ENCODE peak calls at places on chromosomes 5 and 9, in seven cellular contexts. M is RWPE2; S is lung; Y is CD4-positive, alpha-beta T cell; R is pancreas; H is colonic mucosa; W is esophagus squamous epithelium. Q is an unnamed sample. For H3K27me3, the result is how much of the 10 kb centered on the place peaks cover.

GRCh38 chr5:89313804-89314588 is 431.0 kb upstream of the MEF2C start:
- DNase-seq in R (no peak), M (no peak), S (no peak), Y (no peak), H (no peak), W (no peak), Q (no peak)

GRCh38 chr5:128213340-128213739 is 129.8 kb downstream of the SLC12A2 start:
- DNase-seq in S (peak), H (peak), M (no peak), W (no peak), Y (no peak), R (no peak), Q (no peak)

GRCh38 chr5:31220968-31221367 is 27.5 kb downstream of the CDH6 start:
- DNase-seq in M (no peak), S (no peak), Y (no peak), W (no peak), H (no peak), R (peak), Q (no peak)

GRCh38 chr5:176748967-176749935 is 61.1 kb upstream of the UNC5A start:
- DNase-seq in Y (no peak), R (no peak), H (peak), S (no peak), M (no peak), W (no peak), Q (no peak)

GRCh38 chr5:123871373-123871772 is 359.4 kb downstream of the CSNK1G3 start:
- DNase-seq in H (no peak), S (no peak), Y (no peak), M (no peak), W (no peak), R (no peak), Q (no peak)

GRCh38 chr5:72123764-72124163 is 16.5 kb downstream of the MAP1B start:
- DNase-seq in H (no peak), Y (no peak), S (no peak), W (no peak), M (no peak), R (no peak), Q (no peak)

GRCh38 chr9:69155341-69156030 is 18.6 kb upstream of the TJP2 start:
- DNase-seq in H (no peak), Y (no peak), S (peak), W (no peak), R (no peak), M (no peak), Q (no peak)

GRCh38 chr9:92656537-92656925 is 13.4 kb downstream of the IPPK start:
- DNase-seq in S (no peak), Y (no peak), W (no peak), M (no peak), H (no peak), R (no peak), Q (no peak)

GRCh38 chr5:127550652-127551409 is 33.4 kb downstream of the PRRC1 start:
- DNase-seq in H (no peak), R (no peak), S (no peak), Y (no peak), M (no peak), W (no peak), Q (no peak)

GRCh38 chr9:33458444-33458843 is 11.1 kb upstream of the AQP3 start:
- DNase-seq in S (peak), R (no peak), H (no peak), Y (peak), M (peak), W (no peak), Q (peak)

GRCh38 chr9:73270967-73271722 is 119.5 kb downstream of the ANXA1 start:
- DNase-seq in M (no peak), S (no peak), W (no peak), R (no peak), H (no peak), Y (no peak), Q (no peak)

GRCh38 chr9:4689013-4689412 is 9.6 kb downstream of the CDC37L1 start:
- DNase-seq in M (no peak), R (no peak), S (no peak), H (no peak), Y (no peak), W (no peak), Q (no peak)

GRCh38 chr5:150655221-150655620 is 5.8 kb upstream of the MYOZ3 start:
- DNase-seq in M (no peak), H (peak), W (no peak), Y (no peak), R (no peak), S (no peak), Q (no peak)

GRCh38 chr5:175840050-175840841 is 31.1 kb upstream of the CPLX2 start:
- DNase-seq in M (no peak), Y (no peak), S (no peak), H (no peak), R (no peak), W (no peak), Q (peak)

GRCh38 chr9:79706512-79706911 is 134.7 kb downstream of the TLE4 start:
- DNase-seq in M (no peak), R (no peak), S (no peak), Y (no peak), W (no peak), H (no peak), Q (no peak)

GRCh38 chr5:107523019-107523680 is 147.6 kb downstream of the EFNA5 start:
- DNase-seq in H (no peak), S (no peak), M (no peak), Y (no peak), W (no peak), R (no peak), Q (no peak)

GRCh38 chr5:50751064-50751657 is 84.7 kb downstream of the PARP8 start:
- DNase-seq in S (no peak), R (no peak), M (no peak), W (no peak), Y (no peak), H (peak), Q (no peak)

GRCh38 chr9:3576358-3576757 is 50.6 kb upstream of the RFX3 start:
- DNase-seq in Y (no peak), W (no peak), S (no peak), R (peak), M (no peak), H (no peak), Q (no peak)

GRCh38 chr9:94812343-94812742 is 85.8 kb downstream of the AOPEP start:
- DNase-seq in M (no peak), H (no peak), Y (no peak), S (no peak), R (no peak), W (no peak), Q (no peak)

GRCh38 chr9:91857291-91857781 is 92.7 kb downstream of the ROR2 start:
- DNase-seq in R (no peak), H (no peak), M (no peak), W (no peak), Y (no peak), S (no peak), Q (no peak)

GRCh38 chr9:125343518-125344284 is 82.1 kb downstream of the GAPVD1 start:
- DNase-seq in R (no peak), S (peak), W (no peak), M (no peak), H (no peak), Y (no peak), Q (no peak)

GRCh38 chr5:174678107-174678506 is 46.3 kb upstream of the MSX2 start:
- DNase-seq in R (no peak), W (no peak), Y (no peak), H (no peak), S (no peak), M (no peak), Q (no peak)

GRCh38 chr5:142894315-142894714 is 124.1 kb downstream of the ARHGAP26 start:
- DNase-seq in S (no peak), Y (no peak), W (no peak), R (no peak), M (no peak), H (no peak), Q (no peak)

GRCh38 chr9:100322954-100323536 is 29.7 kb downstream of the TEX10 start:
- DNase-seq in Y (no peak), S (no peak), H (no peak), R (no peak), W (no peak), M (no peak), Q (no peak)

GRCh38 chr9:85742630-85742928 is 825 bp upstream of the AGTPBP1 start:
- DNase-seq in M (no peak), Y (no peak), H (no peak), S (no peak), W (no peak), R (no peak), Q (no peak)

GRCh38 chr5:36573441-36573840 is 33.0 kb upstream of the SLC1A3 start:
- DNase-seq in M (no peak), W (no peak), Y (no peak), S (no peak), H (no peak), R (no peak), Q (no peak)

GRCh38 chr5:116420540-116420939 is 154.1 kb downstream of the SEMA6A start:
- DNase-seq in W (no peak), H (no peak), S (no peak), M (no peak), Y (no peak), R (no peak), Q (no peak)

GRCh38 chr9:16794871-16795639 is 75.4 kb downstream of the BNC2 start:
- DNase-seq in Y (no peak), R (no peak), S (no peak), W (no peak), M (no peak), H (no peak), Q (no peak)

GRCh38 chr9:21974230-21974541 is 20.0 kb downstream of the CDKN2A start:
- DNase-seq in W (no peak), S (no peak), Y (no peak), M (no peak), H (no peak), R (no peak), Q (no peak)
- H3K27me3 ChIP-seq in W (half or more), S (under half), Y (half or more), M (under half), H (half or more), R (under half), Q (half or more)

DNA sequence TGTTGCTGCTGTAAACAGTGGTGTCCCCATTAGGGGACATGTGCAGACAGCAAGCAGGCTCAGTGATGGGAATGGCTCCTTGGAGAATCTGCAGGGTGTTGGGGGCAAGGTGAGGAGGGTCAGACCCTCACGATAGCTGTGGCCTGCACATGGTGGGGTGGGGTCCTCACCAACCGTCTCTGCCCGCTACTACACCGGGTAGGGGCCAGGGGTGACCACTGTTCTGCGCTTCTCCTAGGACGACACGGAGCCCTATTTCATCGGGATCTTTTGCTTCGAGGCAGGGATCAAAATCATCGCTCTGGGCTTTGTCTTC is 4.9 kb downstream of the CACNA1B start:
- DNase-seq in H (no peak), M (no peak), W (no peak), Y (no peak), R (no peak), S (no peak), Q (no peak)
- H3K27me3 ChIP-seq in H (under half), M (under half), W (under half), Y (under half), R (under half), S (under half), Q (under half)

GRCh38 chr5:172724658-172725183 is 46.3 kb downstream of the DUSP1 start:
- DNase-seq in H (no peak), R (no peak), Y (no peak), S (no peak), W (no peak), M (no peak), Q (no peak)
- H3K27me3 ChIP-seq in H (under half), R (under half), Y (under half), S (under half), W (under half), M (under half), Q (under half)

GRCh38 chr5:6197427-6197826 is 180.9 kb downstream of the MED10 start:
- DNase-seq in S (no peak), H (no peak), W (no peak), R (no peak), M (no peak), Y (no peak), Q (no peak)
- H3K27me3 ChIP-seq in S (under half), H (under half), W (under half), R (under half), M (under half), Y (under half), Q (under half)

GRCh38 chr5:113181409-113181808 is 204.8 kb downstream of the DCP2 start:
- DNase-seq in H (no peak), M (no peak), W (no peak), Y (no peak), S (no peak), R (no peak), Q (no peak)
- H3K27me3 ChIP-seq in H (under half), M (under half), W (under half), Y (under half), S (under half), R (under half), Q (under half)

DNA sequence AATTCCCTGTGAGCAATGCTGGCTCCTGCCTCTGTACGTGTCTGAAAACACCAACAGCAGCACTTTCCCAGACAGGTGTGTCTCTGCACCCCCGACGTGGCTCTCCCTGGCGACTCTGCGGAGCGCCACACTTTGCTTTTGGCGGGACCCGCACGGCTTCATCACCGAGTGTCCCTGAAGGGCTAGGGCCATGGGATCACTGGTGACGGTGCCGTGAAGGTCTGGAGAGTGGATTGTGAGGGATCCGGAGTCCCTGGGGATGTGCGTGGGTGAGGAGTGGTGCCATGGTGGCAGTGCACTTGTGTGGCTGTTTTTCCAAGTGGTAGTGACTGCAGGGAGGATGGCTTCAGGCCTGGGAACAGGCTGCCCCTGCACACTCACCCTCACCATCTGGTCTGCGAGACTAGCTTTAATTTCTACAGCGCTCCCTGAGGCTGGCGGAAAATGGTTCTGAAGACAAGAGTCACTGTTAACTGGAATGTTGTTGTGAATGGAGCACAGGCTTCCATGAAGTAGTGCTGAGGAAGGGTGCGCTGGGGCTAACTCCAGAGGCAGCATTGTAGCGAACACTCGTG is 3.2 kb downstream of the NKD2 start:
- DNase-seq in S (no peak), W (no peak), H (no peak), R (no peak), Y (no peak), M (peak), Q (no peak)
- H3K27me3 ChIP-seq in S (under half), W (under half), H (under half), R (under half), Y (under half), M (half or more), Q (under half)

DNA sequence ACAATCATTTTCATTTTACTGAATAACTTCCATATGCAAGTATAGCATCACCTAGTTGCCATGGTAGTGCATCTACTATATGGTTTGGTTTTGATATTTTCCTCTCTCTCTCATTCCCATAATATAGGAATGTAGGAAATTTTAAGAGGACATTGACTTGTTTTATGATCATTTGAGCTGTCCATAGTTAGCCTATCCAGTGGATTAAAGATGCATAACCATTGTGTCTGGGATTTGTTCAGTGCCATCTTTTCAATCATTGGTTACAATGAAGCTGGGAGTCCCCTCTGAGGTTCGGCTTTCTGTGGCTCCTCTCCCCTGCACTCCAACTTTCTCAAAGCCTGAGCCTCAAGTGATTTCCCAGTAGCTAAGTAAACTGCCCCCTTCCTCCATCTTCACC is 458.5 kb downstream of the RAB3C start:
- DNase-seq in S (no peak), Y (no peak), H (no peak), W (no peak), R (no peak), M (no peak), Q (no peak)
- H3K27me3 ChIP-seq in S (under half), Y (under half), H (under half), W (under half), R (under half), M (under half), Q (under half)

GRCh38 chr9:135045264-135046155 is 42.0 kb upstream of the OLFM1 start:
- DNase-seq in M (no peak), Y (no peak), S (no peak), H (no peak), W (no peak), R (no peak), Q (no peak)
- H3K27me3 ChIP-seq in M (under half), Y (under half), S (under half), H (under half), W (under half), R (under half), Q (under half)

GRCh38 chr9:114149765-114150340 is 5.5 kb upstream of the COL27A1 start:
- DNase-seq in M (no peak), Y (no peak), H (no peak), R (no peak), W (no peak), S (no peak), Q (no peak)

GRCh38 chr9:114149181-114149580 is 6.2 kb upstream of the COL27A1 start:
- DNase-seq in R (no peak), S (no peak), M (no peak), H (no peak), W (no peak), Y (no peak), Q (no peak)

GRCh38 chr9:114143214-114143613 is 12.1 kb upstream of the COL27A1 start:
- DNase-seq in R (no peak), S (no peak), M (no peak), H (no peak), Y (no peak), W (no peak), Q (no peak)

GRCh38 chr9:114150608-114151007 is 4.7 kb upstream of the COL27A1 start:
- DNase-seq in H (no peak), W (no peak), Y (no peak), S (no peak), M (no peak), R (no peak), Q (no peak)

GRCh38 chr9:114146735-114147134 is 8.6 kb upstream of the COL27A1 start:
- DNase-seq in R (no peak), S (no peak), H (no peak), Y (no peak), M (no peak), W (no peak), Q (no peak)
- H3K27me3 ChIP-seq in R (under half), S (under half), H (under half), Y (under half), M (under half), W (under half), Q (under half)

DNA sequence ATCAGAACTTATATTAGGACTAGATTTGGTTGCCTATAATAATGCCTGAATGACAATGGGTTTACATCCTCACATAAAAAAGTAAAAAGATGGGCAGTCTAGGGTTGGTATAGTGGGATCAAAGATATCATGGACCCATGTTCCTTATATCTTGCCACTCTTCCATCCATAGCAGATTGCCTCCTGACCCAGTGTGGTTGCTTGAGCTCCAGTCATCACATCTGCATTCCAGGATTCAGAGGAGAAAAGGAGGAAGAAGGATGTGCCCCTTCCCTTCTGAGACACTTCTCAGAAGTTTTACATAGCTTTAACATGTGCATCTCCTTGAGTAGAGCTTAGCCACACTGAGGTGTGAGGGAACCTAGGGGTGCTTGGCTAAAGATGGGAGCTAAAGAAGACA is 22.9 kb downstream of the RALGPS1 start:
- DNase-seq in Y (no peak), H (no peak), S (no peak), M (no peak), R (no peak), W (no peak), Q (no peak)
- H3K27me3 ChIP-seq in Y (under half), H (under half), S (under half), M (under half), R (under half), W (under half), Q (under half)